ENCODE peak calls at places on chromosomes 5 and 9, in eight cellular contexts. I, S, J, M, R, O, B and W are unnamed samples.

GRCh38 chr9:111828193-111828592 is 33.5 kb upstream of the SHOC1 start:
- DNase-seq in S (peak; percentile 11), O (no peak), B (no peak), R (no peak), J (no peak), M (no peak), I (peak; percentile 3), W (no peak)

GRCh38 chr5:101678494-101679193 is 617.4 kb downstream of the SLCO4C1 start:
- DNase-seq in B (no peak), M (peak; percentile 17), S (peak; percentile 53), R (peak; percentile 78), O (peak; percentile 70), I (no peak), J (no peak), W (no peak)

GRCh38 chr5:59793000-59793399 is 100.5 kb downstream of the PDE4D start:
- DNase-seq in I (no peak), M (peak; percentile 50), R (no peak), S (peak; percentile 97), J (peak; percentile 59), B (no peak), O (peak; percentile 19), W (no peak)

GRCh38 chr9:23005061-23005690 is 558.6 kb downstream of the DMRTA1 start:
- DNase-seq in J (no peak), M (no peak), I (no peak), R (no peak), O (no peak), B (no peak), S (no peak), W (no peak)

GRCh38 chr9:132026932-132027585 is 52.6 kb downstream of the MED27 start:
- DNase-seq in I (no peak), R (no peak), B (no peak), J (no peak), O (no peak), M (no peak), S (peak; percentile 82), W (no peak)

GRCh38 chr5:80070338-80071056 is 35.3 kb downstream of the THBS4 start:
- DNase-seq in O (no peak), I (no peak), B (no peak), S (peak; percentile 7), M (no peak), R (no peak), J (no peak), W (no peak)

GRCh38 chr9:134644715-134645606 is 3.4 kb downstream of the COL5A1 start:
- DNase-seq in I (no peak), J (peak; percentile 77), M (peak; percentile 74), O (peak; percentile 63), S (peak; percentile 98), R (no peak), B (peak; percentile 27), W (no peak)

GRCh38 chr9:108626743-108627142 is 229.0 kb downstream of the ACTL7B start:
- DNase-seq in O (no peak), J (no peak), B (no peak), I (no peak), M (no peak), S (no peak), R (no peak), W (no peak)

GRCh38 chr9:86604741-86605140 is 250.5 kb upstream of the TUT7 start:
- DNase-seq in J (no peak), B (no peak), I (no peak), R (no peak), O (no peak), S (peak; percentile 1), M (no peak), W (no peak)

GRCh38 chr5:79269733-79270166 is 33.8 kb downstream of the JMY start:
- DNase-seq in J (no peak), I (no peak), M (no peak), O (no peak), S (no peak), R (no peak), B (no peak), W (no peak)

GRCh38 chr9:37904647-37905505 is 949 bp upstream of the SLC25A51 start:
- DNase-seq in M (no peak), O (peak; percentile 34), R (peak; percentile 46), J (no peak), S (no peak), B (no peak), I (no peak), W (no peak)

GRCh38 chr9:118009585-118009984 is 305.4 kb downstream of the TLR4 start:
- DNase-seq in O (no peak), M (no peak), J (no peak), I (no peak), R (peak; percentile 11), S (no peak), B (no peak), W (no peak)

GRCh38 chr5:27639005-27639612 is 600.7 kb upstream of the CDH9 start:
- DNase-seq in R (no peak), S (no peak), O (no peak), I (no peak), B (no peak), J (no peak), M (no peak), W (no peak)

GRCh38 chr9:37262410-37262809 is 142.0 kb downstream of the ZCCHC7 start:
- DNase-seq in R (peak; percentile 34), S (peak; percentile 30), M (no peak), J (no peak), O (no peak), B (no peak), I (no peak), W (no peak)

GRCh38 chr9:94971378-94972131 is 245.1 kb downstream of the AOPEP start:
- DNase-seq in J (no peak), M (no peak), I (no peak), R (peak; percentile 93), S (no peak), O (no peak), B (no peak), W (no peak)

GRCh38 chr9:91843093-91843492 is 106.9 kb downstream of the ROR2 start:
- DNase-seq in S (no peak), I (no peak), M (no peak), R (no peak), O (no peak), B (no peak), J (no peak), W (no peak)
- H3K9me3 ChIP-seq in S (no peaks in the 10 kb centered on the region), I (no peaks in the 10 kb centered on the region), M (no peaks in the 10 kb centered on the region), R (no peaks in the 10 kb centered on the region), O (no peaks in the 10 kb centered on the region), B (no peaks in the 10 kb centered on the region), J (no peaks in the 10 kb centered on the region), W (no peaks in the 10 kb centered on the region)

DNA sequence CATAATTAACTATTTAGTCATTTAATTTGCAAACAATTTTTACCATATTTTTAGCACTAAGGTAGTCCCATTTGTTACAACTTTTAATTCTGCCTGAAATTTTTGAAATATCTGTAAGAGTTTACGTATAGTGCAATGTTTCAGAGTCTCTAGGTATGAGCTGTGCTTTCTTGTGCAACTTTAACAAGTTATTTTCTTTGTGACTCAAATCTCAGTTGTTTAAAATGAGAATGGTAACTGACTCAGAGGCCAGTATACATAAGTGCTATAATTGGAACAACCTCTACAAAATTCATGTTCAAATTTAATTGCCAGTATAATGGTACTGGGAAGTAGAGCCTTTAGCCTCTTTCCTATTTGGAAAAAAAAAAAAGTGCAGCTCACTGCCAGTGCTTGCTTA is 14.2 kb upstream of the ZNF883 start:
- DNase-seq in J (no peak), M (no peak), I (no peak), B (no peak), O (no peak), R (no peak), S (no peak), W (no peak)
- H3K9me3 ChIP-seq in J (peaks cover 26% of the 10 kb centered on the region), M (peaks cover 92% of the 10 kb centered on the region), I (no peaks in the 10 kb centered on the region), B (peaks cover 77% of the 10 kb centered on the region), O (no peaks in the 10 kb centered on the region), R (peaks cover 32% of the 10 kb centered on the region), S (no peaks in the 10 kb centered on the region), W (peaks cover 10% of the 10 kb centered on the region)

DNA sequence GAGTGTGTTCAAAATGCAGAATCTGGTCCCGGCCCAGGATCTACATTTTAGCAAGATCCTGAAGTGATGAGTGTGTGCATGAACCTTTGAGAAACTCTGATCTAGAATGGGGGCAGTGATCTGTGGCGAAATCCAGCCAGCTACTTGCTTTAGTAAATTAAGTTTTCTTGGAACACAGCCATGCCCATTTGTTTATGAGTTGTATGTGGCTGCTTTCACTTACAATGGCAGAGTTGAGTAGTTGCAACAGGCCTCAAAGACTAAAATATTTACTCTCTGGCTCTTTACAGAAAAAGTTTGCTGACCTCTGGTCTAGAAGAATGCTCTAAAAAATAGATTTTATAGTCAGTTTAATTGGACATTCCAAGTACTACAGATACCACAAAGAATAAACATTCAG is 588.3 kb downstream of the BNC2 start:
- DNase-seq in J (no peak), R (no peak), I (no peak), O (no peak), M (no peak), B (no peak), S (peak; percentile 41), W (no peak)
- H3K9me3 ChIP-seq in J (no peaks in the 10 kb centered on the region), R (no peaks in the 10 kb centered on the region), I (no peaks in the 10 kb centered on the region), O (no peaks in the 10 kb centered on the region), M (peaks cover 2% of the 10 kb centered on the region), B (no peaks in the 10 kb centered on the region), S (no peaks in the 10 kb centered on the region), W (no peaks in the 10 kb centered on the region)

GRCh38 chr5:8961956-8962355 is 583.9 kb downstream of the SEMA5A start:
- DNase-seq in R (no peak), S (peak; percentile 23), O (no peak), J (no peak), I (no peak), M (no peak), B (no peak), W (no peak)
- H3K9me3 ChIP-seq in R (no peaks in the 10 kb centered on the region), S (no peaks in the 10 kb centered on the region), O (no peaks in the 10 kb centered on the region), J (no peaks in the 10 kb centered on the region), I (no peaks in the 10 kb centered on the region), M (peaks cover 15% of the 10 kb centered on the region), B (no peaks in the 10 kb centered on the region), W (no peaks in the 10 kb centered on the region)

GRCh38 chr5:3593771-3594513 is 1.7 kb upstream of the IRX1 start:
- DNase-seq in S (peak; percentile 50), O (no peak), R (no peak), I (no peak), J (no peak), M (no peak), B (no peak), W (no peak)
- H3K9me3 ChIP-seq in S (no peaks in the 10 kb centered on the region), O (no peaks in the 10 kb centered on the region), R (peaks cover 80% of the 10 kb centered on the region), I (no peaks in the 10 kb centered on the region), J (no peaks in the 10 kb centered on the region), M (no peaks in the 10 kb centered on the region), B (no peaks in the 10 kb centered on the region), W (no peaks in the 10 kb centered on the region)

GRCh38 chr9:32518276-32518675 is 7.7 kb downstream of the RIGI start:
- DNase-seq in R (no peak), J (no peak), O (no peak), B (no peak), I (no peak), S (no peak), M (no peak), W (no peak)
- H3K9me3 ChIP-seq in R (no peaks in the 10 kb centered on the region), J (no peaks in the 10 kb centered on the region), O (no peaks in the 10 kb centered on the region), B (no peaks in the 10 kb centered on the region), I (no peaks in the 10 kb centered on the region), S (no peaks in the 10 kb centered on the region), M (peaks cover 9% of the 10 kb centered on the region), W (no peaks in the 10 kb centered on the region)

GRCh38 chr9:113012492-113012891 is 500 bp upstream of the ZNF883 start:
- DNase-seq in S (no peak), R (no peak), O (no peak), B (no peak), J (no peak), I (no peak), M (no peak), W (no peak)

GRCh38 chr9:113011911-113012381 is at the start of gene ZNF883:
- DNase-seq in I (peak; percentile 43), B (no peak), J (peak; percentile 35), R (peak; percentile 85), S (peak; percentile 69), M (peak; percentile 62), O (peak; percentile 43), W (peak; percentile 6)
- H3K9me3 ChIP-seq in I (no peaks in the 10 kb centered on the region), B (peaks cover 15% of the 10 kb centered on the region), J (no peaks in the 10 kb centered on the region), R (peaks cover 28% of the 10 kb centered on the region), S (no peaks in the 10 kb centered on the region), M (peaks cover 62% of the 10 kb centered on the region), O (no peaks in the 10 kb centered on the region), W (no peaks in the 10 kb centered on the region)